ENCODE peak calls at places on chromosomes 2 and 18, in eight cellular contexts. O, S, T, N, G, U, Y and V are unnamed samples.

GRCh38 chr18:49476664-49477411 is 10.2 kb downstream of the C18orf32 start:
- DNase-seq in O (no peak), T (no peak), S (no peak), Y (no peak), N (peak), G (no peak), U (no peak), V (no peak)

GRCh38 chr2:100876231-100876860 is 56.4 kb downstream of the NPAS2 start:
- DNase-seq in S (no peak), G (no peak), O (no peak), N (no peak), Y (no peak), U (no peak), T (no peak), V (no peak)

GRCh38 chr2:10835052-10835970 is 22.7 kb upstream of the PDIA6 start:
- DNase-seq in G (peak), T (peak), S (peak), Y (peak), O (peak), N (no peak), U (peak), V (peak)

GRCh38 chr2:149650006-149650405 is 62.4 kb upstream of the MMADHC start:
- DNase-seq in S (no peak), Y (no peak), U (no peak), O (no peak), T (no peak), N (peak), G (no peak), V (no peak)

GRCh38 chr2:202032841-202033316 is 776 bp upstream of the FZD7 start:
- DNase-seq in N (peak), U (peak), S (peak), T (peak), G (peak), Y (peak), O (peak), V (peak)

GRCh38 chr2:86397989-86398388 is 43.2 kb upstream of the KDM3A start:
- DNase-seq in O (no peak), S (no peak), G (no peak), N (no peak), T (no peak), Y (no peak), U (no peak), V (peak)

GRCh38 chr2:40041983-40042382 is 262.9 kb upstream of the THUMPD2 start:
- DNase-seq in T (no peak), S (no peak), O (no peak), U (no peak), G (no peak), Y (no peak), N (peak), V (no peak)

GRCh38 chr2:36461039-36461681 is 105.6 kb downstream of the CRIM1 start:
- DNase-seq in O (no peak), U (peak), G (no peak), S (no peak), N (peak), T (peak), Y (no peak), V (no peak)

GRCh38 chr2:126518206-126518605 is 137.8 kb upstream of the GYPC start:
- DNase-seq in G (no peak), T (no peak), O (no peak), Y (no peak), N (no peak), S (no peak), U (no peak), V (no peak)

GRCh38 chr2:237097911-237098702 is 12.4 kb downstream of the COPS8 start:
- DNase-seq in U (no peak), Y (no peak), G (no peak), S (no peak), O (no peak), T (no peak), N (peak), V (no peak)

GRCh38 chr18:30992231-30992630 is 50.3 kb downstream of the DSC3 start:
- DNase-seq in S (no peak), G (no peak), T (no peak), U (no peak), Y (no peak), O (no peak), N (no peak), V (no peak)

GRCh38 chr2:215652432-215652831 is 216.6 kb upstream of the FN1 start:
- DNase-seq in S (no peak), U (no peak), N (peak), O (no peak), Y (no peak), G (no peak), T (no peak), V (no peak)

GRCh38 chr2:131673400-131674173 is 145.9 kb downstream of the CCDC74A start:
- DNase-seq in T (peak), G (peak), S (peak), U (peak), O (peak), N (peak), Y (peak), V (peak)

GRCh38 chr2:99299580-99299979 is 1.4 kb downstream of the LYG1 start:
- DNase-seq in S (no peak), T (no peak), O (no peak), N (no peak), G (no peak), U (no peak), Y (no peak), V (no peak)

GRCh38 chr18:77110936-77111335 is 21.6 kb downstream of the MBP start:
- DNase-seq in O (no peak), G (no peak), N (no peak), T (no peak), U (no peak), S (no peak), Y (no peak), V (no peak)

GRCh38 chr2:216648105-216648504 is 14.9 kb downstream of the IGFBP2 start:
- DNase-seq in S (no peak), N (peak), Y (no peak), G (no peak), T (no peak), O (no peak), U (no peak), V (no peak)

GRCh38 chr18:47263197-47263827 is 11.9 kb upstream of the SKOR2 start:
- DNase-seq in Y (no peak), O (no peak), N (no peak), U (no peak), G (no peak), S (no peak), T (peak), V (no peak)

GRCh38 chr2:98730851-98731708 is at the start of gene MGAT4A:
- DNase-seq in N (peak), S (peak), U (no peak), T (peak), G (peak), Y (peak), O (peak), V (peak)

GRCh38 chr2:10524841-10525572 is 76.9 kb upstream of the ODC1 start:
- DNase-seq in G (no peak), O (no peak), N (no peak), S (no peak), Y (no peak), T (no peak), U (no peak), V (no peak)

GRCh38 chr2:216971632-216972031 is 111.8 kb upstream of the TNP1 start:
- DNase-seq in N (peak), G (no peak), T (no peak), O (no peak), S (peak), Y (no peak), U (no peak), V (no peak)

GRCh38 chr18:38313851-38314250 is 748.3 kb upstream of the CELF4 start:
- DNase-seq in N (no peak), S (no peak), U (no peak), O (no peak), T (no peak), G (no peak), Y (no peak), V (no peak)

GRCh38 chr2:128980475-128980874 is 661.8 kb upstream of the HS6ST1 start:
- DNase-seq in Y (no peak), O (no peak), S (no peak), U (no peak), T (no peak), G (no peak), N (no peak), V (no peak)

GRCh38 chr18:35444636-35445035 is 53.1 kb downstream of the INO80C start:
- DNase-seq in O (no peak), U (no peak), S (no peak), T (no peak), N (no peak), G (no peak), Y (no peak), V (no peak)

GRCh38 chr2:17257194-17257909 is 260.9 kb downstream of the RAD51AP2 start:
- DNase-seq in O (no peak), G (no peak), S (no peak), U (no peak), T (no peak), Y (no peak), N (peak), V (no peak)

GRCh38 chr2:9803023-9803805 is 40.1 kb upstream of the TAF1B start:
- DNase-seq in T (peak), O (no peak), Y (peak), S (no peak), U (no peak), G (no peak), N (no peak), V (no peak)

GRCh38 chr2:176280156-176280555 is 10.9 kb downstream of the MTX2 start:
- DNase-seq in O (no peak), U (no peak), S (no peak), Y (no peak), G (no peak), T (no peak), N (no peak), V (no peak)

GRCh38 chr18:70499218-70499691 is 210.4 kb downstream of the SOCS6 start:
- DNase-seq in S (no peak), U (no peak), T (no peak), G (no peak), Y (no peak), N (no peak), O (no peak), V (no peak)

GRCh38 chr2:219634951-219635751 is 7.7 kb downstream of the SLC4A3 start:
- DNase-seq in T (no peak), S (peak), O (peak), N (no peak), G (no peak), U (no peak), Y (no peak), V (peak)

GRCh38 chr2:240964221-240964853 is 34.1 kb upstream of the SNED1 start:
- DNase-seq in N (no peak), Y (no peak), S (peak), G (no peak), T (no peak), U (no peak), O (no peak), V (no peak)

GRCh38 chr2:105443610-105444598 is 45.1 kb upstream of the FHL2 start:
- DNase-seq in G (no peak), N (no peak), Y (peak), T (no peak), O (no peak), S (no peak), U (no peak), V (no peak)

GRCh38 chr18:61926532-61926931 is 33.7 kb upstream of the RNF152 start:
- DNase-seq in S (no peak), U (no peak), N (no peak), G (no peak), Y (no peak), T (no peak), O (no peak), V (no peak)

GRCh38 chr2:68693947-68694346 is 40.7 kb upstream of the ARHGAP25 start:
- DNase-seq in Y (no peak), G (no peak), S (no peak), N (no peak), T (no peak), O (no peak), U (no peak), V (no peak)

GRCh38 chr2:159186462-159186861 is 100.0 kb downstream of the WDSUB1 start:
- DNase-seq in S (no peak), Y (no peak), G (no peak), T (no peak), U (no peak), N (no peak), O (no peak), V (no peak)

GRCh38 chr2:32624813-32625212 is 3.0 kb upstream of the TTC27 start:
- DNase-seq in N (no peak), S (no peak), T (no peak), G (no peak), Y (no peak), U (no peak), O (no peak), V (no peak)

GRCh38 chr2:32627901-32628645 is at the start of gene TTC27:
- DNase-seq in G (peak), S (peak), T (peak), U (peak), O (peak), N (peak), Y (peak), V (peak)

GRCh38 chr2:32623311-32623706 is 4.5 kb upstream of the TTC27 start:
- DNase-seq in O (no peak), G (no peak), U (no peak), S (no peak), T (no peak), N (no peak), Y (no peak), V (no peak)

GRCh38 chr2:32626591-32627221 is 1.1 kb upstream of the TTC27 start:
- DNase-seq in T (peak), U (no peak), G (no peak), S (no peak), Y (no peak), N (no peak), O (no peak), V (no peak)

DNA sequence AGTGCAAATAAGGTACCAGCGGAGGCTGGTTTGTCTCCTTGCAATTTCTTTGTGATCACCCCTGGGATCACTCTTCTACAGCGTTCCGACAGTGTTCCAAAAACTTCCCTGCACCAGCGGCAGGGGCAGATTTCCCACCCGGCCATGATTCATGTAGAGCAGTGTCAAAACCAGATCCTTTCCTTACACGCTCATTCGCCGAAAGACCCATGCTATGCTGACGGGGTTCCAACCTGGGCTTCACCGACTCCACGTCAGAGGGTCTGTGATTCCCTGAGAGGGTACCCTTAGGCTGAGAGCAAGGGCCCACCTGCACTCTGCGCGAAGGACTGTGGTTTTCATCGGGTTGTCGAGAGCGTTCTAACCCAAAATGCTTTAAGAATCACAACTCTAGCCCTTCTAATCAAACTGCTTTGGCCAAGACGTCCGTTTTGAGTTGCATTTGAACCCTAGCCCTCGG is 379 bp upstream of the TTC27 start:
- DNase-seq in G (peak), S (peak), U (no peak), T (peak), Y (peak), N (peak), O (peak), V (no peak)
- TF ChIP-seq CTCF in G (no peak), S (peak), U (no peak), T (peak), Y (peak), N (peak), O (peak), V (no peak)

GRCh38 chr2:55923091-55923977 is at the start of gene EFEMP1:
- DNase-seq in U (no peak), G (peak), T (peak), N (peak), O (peak), Y (peak), S (peak), V (peak)
- TF ChIP-seq CTCF in U (no peak), G (no peak), T (no peak), N (no peak), O (no peak), Y (no peak), S (no peak), V (no peak)

DNA sequence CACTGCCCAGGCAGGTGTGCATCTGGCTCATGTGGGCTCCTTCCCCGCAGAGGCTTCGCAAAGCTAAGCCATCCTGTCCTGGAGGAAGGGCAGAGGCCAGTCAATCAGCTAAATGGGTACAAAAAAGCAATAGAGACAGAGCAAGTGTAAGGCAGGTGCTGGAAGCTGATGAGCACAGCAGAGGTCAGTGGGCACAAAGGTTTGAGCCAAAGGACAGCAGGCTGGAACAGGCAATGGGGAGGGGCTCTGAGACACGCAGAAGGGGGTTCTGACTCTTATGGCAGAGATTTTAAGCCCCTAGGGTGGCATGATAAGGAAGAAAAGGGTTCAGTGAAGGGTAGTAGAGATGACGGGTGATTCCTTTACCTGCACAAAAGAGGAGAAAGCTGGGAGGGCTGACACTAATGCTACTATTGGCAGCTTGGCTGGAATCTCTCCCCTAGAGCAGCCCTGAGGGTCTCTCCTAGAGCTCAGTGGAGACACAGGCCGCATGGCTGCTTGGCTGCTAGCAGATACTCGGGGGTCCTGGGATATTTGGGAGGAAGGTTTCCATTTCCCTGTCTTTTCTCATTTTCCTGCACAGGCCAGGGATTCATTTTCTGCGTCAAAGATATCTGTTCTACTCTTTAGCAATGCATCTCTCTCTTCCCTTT is 132.4 kb downstream of the MYCN start:
- DNase-seq in G (no peak), N (no peak), S (no peak), O (no peak), Y (no peak), T (no peak), U (no peak), V (no peak)
- TF ChIP-seq CTCF in G (no peak), N (no peak), S (no peak), O (no peak), Y (no peak), T (no peak), U (no peak), V (no peak)

GRCh38 chr2:177625744-177626655 is 233.4 kb downstream of the AGPS start:
- DNase-seq in Y (no peak), G (no peak), N (no peak), U (no peak), S (no peak), O (no peak), T (no peak), V (peak)

GRCh38 chr2:177617849-177618248 is 225.3 kb downstream of the AGPS start:
- DNase-seq in G (no peak), N (no peak), O (no peak), Y (no peak), T (no peak), U (no peak), S (no peak), V (no peak)

GRCh38 chr2:177616731-177617130 is 224.2 kb downstream of the AGPS start:
- DNase-seq in U (no peak), G (no peak), O (no peak), S (no peak), T (no peak), Y (no peak), N (no peak), V (no peak)

GRCh38 chr2:177618270-177619253 is 226.0 kb downstream of the AGPS start:
- DNase-seq in S (peak), N (peak), Y (peak), G (peak), O (peak), T (peak), U (peak), V (peak)

GRCh38 chr2:177622516-177622915 is 229.9 kb downstream of the AGPS start:
- DNase-seq in Y (no peak), S (no peak), T (peak), O (no peak), N (peak), G (no peak), U (peak), V (no peak)
- TF ChIP-seq CTCF in Y (peak), S (no peak), T (peak), O (no peak), N (peak), G (no peak), U (peak), V (peak)

GRCh38 chr2:88038263-88039105 is 17.1 kb downstream of the KRCC1 start:
- DNase-seq in S (no peak), U (no peak), N (peak), O (no peak), Y (no peak), G (no peak), T (no peak), V (no peak)
- TF ChIP-seq CTCF in S (no peak), U (no peak), N (no peak), O (no peak), Y (no peak), G (no peak), T (no peak), V (no peak)

GRCh38 chr2:187115627-187116026 is 266.7 kb upstream of the ZSWIM2 start:
- DNase-seq in G (no peak), U (no peak), Y (no peak), T (no peak), N (no peak), S (no peak), O (no peak), V (no peak)
- TF ChIP-seq CTCF in G (no peak), U (no peak), Y (no peak), T (no peak), N (no peak), S (no peak), O (no peak), V (no peak)

DNA sequence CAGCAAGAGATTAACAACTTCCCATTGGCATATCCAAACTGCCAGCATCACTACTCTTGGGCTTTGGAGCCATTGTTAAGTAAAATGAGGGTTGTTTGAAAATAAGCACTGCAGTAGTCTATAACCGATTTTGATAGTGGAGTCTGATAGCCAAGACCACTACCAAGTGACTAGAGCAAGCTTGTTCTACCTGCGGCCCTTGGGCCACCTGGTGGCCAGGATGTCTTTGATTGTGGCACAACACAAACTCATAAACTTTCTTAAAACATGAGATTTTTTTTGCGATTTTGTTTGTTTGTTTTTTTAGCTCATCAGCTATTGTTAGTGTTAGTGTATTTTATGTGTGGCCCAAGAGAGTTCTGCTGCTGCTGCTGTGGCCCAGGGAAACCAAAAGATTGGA is 11.0 kb downstream of the UBE2E3 start:
- DNase-seq in N (no peak), G (no peak), T (no peak), S (no peak), Y (no peak), O (no peak), U (no peak), V (no peak)
- TF ChIP-seq CTCF in N (peak), G (no peak), T (peak), S (no peak), Y (no peak), O (no peak), U (peak), V (no peak)